ENCODE peak calls at places on chromosomes 3 and 15, in six cellular contexts. Z is gastrocnemius medialis, T is stomach, X is A549, Q is IMR-90, U is GM12892. B is an unnamed sample.

GRCh38 chr3:45026957-45027356 is 854 bp downstream of the CLEC3B start:
- DNase-seq in Z (peak), T (no peak), Q (peak), U (no peak), X (no peak), B (no peak)

GRCh38 chr3:53269888-53270880 is 14.4 kb upstream of the TKT start:
- DNase-seq in X (peak), U (no peak), Z (peak), Q (peak), T (peak), B (peak)

GRCh38 chr3:122481390-122481789 is 33.3 kb downstream of the KPNA1 start:
- DNase-seq in Q (no peak), X (no peak), Z (no peak), U (no peak), T (no peak), B (no peak)

GRCh38 chr3:52026016-52026415 is 30.3 kb upstream of the RPL29 start:
- DNase-seq in Z (peak), Q (no peak), U (no peak), X (no peak), T (no peak), B (no peak)

GRCh38 chr3:57983734-57984518 is 24.3 kb upstream of the FLNB start:
- DNase-seq in X (no peak), Q (peak), U (peak), T (peak), Z (peak), B (no peak)

GRCh38 chr15:26087395-26087794 is 224.3 kb upstream of the ATP10A start:
- DNase-seq in Z (no peak), U (no peak), Q (peak), X (no peak), T (no peak), B (no peak)

GRCh38 chr3:127970966-127971592 is 56.0 kb downstream of the KBTBD12 start:
- DNase-seq in Q (peak), Z (no peak), X (peak), T (no peak), U (no peak), B (peak)

GRCh38 chr3:5205165-5205941 is 17.8 kb downstream of the EDEM1 start:
- DNase-seq in X (no peak), T (no peak), Q (peak), Z (no peak), U (no peak), B (no peak)

GRCh38 chr3:28326458-28326926 is 22.0 kb upstream of the ZCWPW2 start:
- DNase-seq in Z (no peak), Q (peak), T (no peak), X (no peak), U (no peak), B (no peak)

GRCh38 chr3:52244061-52244628 is 1.4 kb upstream of the PPM1M start:
- DNase-seq in U (peak), Z (peak), T (peak), X (no peak), Q (peak), B (no peak)

GRCh38 chr3:122505676-122506075 is 9.1 kb downstream of the KPNA1 start:
- DNase-seq in U (no peak), Z (no peak), X (no peak), Q (no peak), T (no peak), B (no peak)

GRCh38 chr15:68258684-68259083 is 18.9 kb upstream of the FEM1B start:
- DNase-seq in Q (no peak), Z (peak), U (no peak), X (no peak), T (no peak), B (no peak)

GRCh38 chr15:72994778-72995177 is 57.5 kb upstream of the NEO1 start:
- DNase-seq in Z (no peak), X (no peak), U (no peak), Q (no peak), T (peak), B (no peak)

GRCh38 chr3:156448300-156448699 is 106.6 kb downstream of the SSR3 start:
- DNase-seq in X (peak), U (peak), Q (peak), T (no peak), Z (no peak), B (no peak)

GRCh38 chr3:49013738-49014660 is 4.4 kb downstream of the DALRD3 start:
- DNase-seq in X (peak), U (peak), Z (no peak), T (peak), Q (no peak), B (no peak)

GRCh38 chr3:57815034-57815433 is 58.9 kb downstream of the SLMAP start:
- DNase-seq in Q (no peak), Z (no peak), T (no peak), X (no peak), U (no peak), B (no peak)

GRCh38 chr3:8507496-8507895 is 5.9 kb downstream of the LMCD1 start:
- DNase-seq in Z (no peak), U (no peak), X (no peak), T (no peak), Q (no peak), B (no peak)

GRCh38 chr3:182682263-182683229 is 110.8 kb upstream of the ATP11B start:
- DNase-seq in Q (peak), U (peak), Z (no peak), X (peak), T (peak), B (no peak)

GRCh38 chr3:142279965-142280590 is 54.7 kb upstream of the GK5 start:
- DNase-seq in X (peak), U (peak), Q (peak), T (peak), Z (no peak), B (no peak)

GRCh38 chr3:29057326-29057725 is 223.5 kb upstream of the RBMS3 start:
- DNase-seq in Q (peak), T (no peak), Z (no peak), X (no peak), U (no peak), B (no peak)

GRCh38 chr15:64825431-64826294 is at the start of gene PIF1:
- DNase-seq in X (peak), T (peak), Z (peak), Q (peak), U (peak), B (peak)
- TF ChIP-seq POLR2A in X (peak), T (no peak), Z (peak), Q (peak), U (peak), B (peak)

DNA sequence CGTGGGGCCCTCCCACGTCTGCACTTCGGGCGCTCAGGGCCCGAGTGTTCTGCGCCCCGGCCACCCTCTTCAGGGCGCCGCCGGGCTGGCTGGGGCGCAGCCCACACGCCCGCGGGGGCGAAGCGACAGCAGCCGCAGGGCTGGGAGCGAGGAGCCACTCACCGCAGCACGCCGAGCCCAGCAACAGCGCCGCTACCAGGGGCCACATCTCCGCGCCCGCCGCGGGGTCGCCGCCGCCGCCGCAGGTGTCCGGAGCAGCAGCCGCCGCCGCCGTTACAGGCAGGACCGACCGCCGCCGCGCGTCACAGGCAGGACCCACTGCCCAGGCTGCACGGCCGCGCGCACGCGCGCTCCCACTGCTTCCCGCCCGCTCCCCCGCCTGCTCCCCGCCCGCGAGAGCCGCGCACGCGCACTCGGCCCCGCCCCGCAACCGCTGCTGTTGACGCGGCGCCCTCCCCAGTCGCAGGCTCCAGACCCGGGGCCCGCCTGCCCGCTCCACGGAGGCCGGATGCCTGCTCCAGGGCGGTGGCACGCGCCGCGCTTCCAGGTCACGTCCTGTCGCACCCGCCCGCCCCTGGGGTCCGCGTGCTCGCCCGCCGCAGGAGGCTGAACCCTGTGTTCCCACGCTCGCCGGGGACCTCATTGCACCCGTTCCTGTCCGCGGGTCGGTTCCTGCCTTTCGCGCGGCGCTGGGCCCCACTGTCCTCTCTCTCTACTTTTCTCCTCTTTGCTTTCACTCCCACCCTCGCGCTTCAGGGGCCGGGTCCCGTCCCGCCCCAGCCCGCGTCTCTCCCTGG is at the start of gene CD47:
- DNase-seq in U (peak), T (peak), Q (peak), X (peak), Z (peak), B (peak)
- TF ChIP-seq POLR2A in U (peak), T (peak), Q (peak), X (peak), Z (peak), B (peak)

GRCh38 chr3:146160964-146161724 is at the start of gene PLOD2:
- DNase-seq in U (peak), Q (peak), X (peak), Z (peak), T (peak), B (peak)
- TF ChIP-seq POLR2A in U (no peak), Q (peak), X (peak), Z (peak), T (peak), B (no peak)

GRCh38 chr3:193593666-193594025 is 638 bp downstream of the OPA1 start:
- DNase-seq in X (peak), U (peak), T (no peak), Q (peak), Z (no peak), B (no peak)

GRCh38 chr3:193595939-193596487 is 3.0 kb downstream of the OPA1 start:
- DNase-seq in T (no peak), U (no peak), Q (no peak), Z (no peak), X (no peak), B (no peak)

GRCh38 chr3:193594946-193595689 is 2.1 kb downstream of the OPA1 start:
- DNase-seq in T (no peak), Q (peak), X (no peak), U (no peak), Z (no peak), B (no peak)

GRCh38 chr3:193590088-193590856 is 2.7 kb upstream of the OPA1 start:
- DNase-seq in X (no peak), T (no peak), Q (peak), Z (no peak), U (no peak), B (no peak)

GRCh38 chr3:193592841-193593665 is at the start of gene OPA1:
- DNase-seq in Z (peak), T (peak), U (peak), Q (peak), X (peak), B (peak)
- TF ChIP-seq POLR2A in Z (peak), T (peak), U (peak), Q (peak), X (peak), B (peak)

DNA sequence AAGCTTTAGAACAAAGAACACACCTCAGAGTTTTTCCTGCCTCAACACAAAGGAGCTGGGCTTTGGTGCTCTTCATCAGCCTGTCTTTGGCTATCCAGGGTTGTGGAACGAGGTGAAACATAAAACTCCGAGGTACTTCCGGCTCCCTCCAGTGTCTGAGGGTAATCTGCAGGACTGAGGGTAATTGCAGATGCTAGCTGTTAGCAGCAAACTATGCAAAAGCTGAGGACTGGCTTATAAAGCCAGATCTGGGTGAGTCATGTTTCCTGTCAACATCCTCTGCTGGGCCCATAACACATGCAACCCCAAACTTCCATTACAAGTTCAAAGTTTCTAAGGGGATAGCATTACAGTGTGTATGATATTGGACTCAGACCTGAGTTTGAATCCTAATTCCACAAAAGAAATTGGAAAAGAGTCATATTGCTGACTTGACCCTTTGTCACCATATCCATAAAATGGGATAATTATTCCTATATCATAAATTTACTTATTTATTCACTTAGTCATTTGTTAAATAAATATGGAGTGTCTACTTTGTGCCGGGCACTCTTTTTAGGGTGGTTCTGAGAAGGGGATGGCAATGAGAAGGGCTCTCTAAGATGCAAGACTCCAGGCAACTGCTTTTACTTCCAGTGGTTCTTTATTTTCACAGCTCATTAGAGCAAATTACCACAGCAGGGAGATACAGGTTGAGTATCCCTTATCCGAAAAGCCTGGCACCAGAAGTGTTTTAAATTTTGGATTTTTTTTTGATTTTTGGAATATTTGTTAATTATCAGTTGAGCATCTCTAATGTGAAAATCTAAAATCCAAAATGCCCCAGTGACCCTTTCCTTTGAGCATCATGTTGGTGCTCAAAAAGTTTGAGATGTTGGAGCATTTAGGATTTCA is 9.5 kb upstream of the TRIM69 start:
- DNase-seq in T (peak), U (no peak), Q (peak), X (peak), Z (no peak), B (no peak)
- TF ChIP-seq POLR2A in T (no peak), U (peak), Q (peak), X (peak), Z (peak), B (no peak)

GRCh38 chr3:159229161-159229560 is 427.3 kb downstream of the MFSD1 start:
- DNase-seq in X (no peak), T (no peak), U (no peak), Z (no peak), Q (no peak), B (no peak)

GRCh38 chr3:159234306-159234705 is 432.5 kb downstream of the MFSD1 start:
- DNase-seq in X (no peak), Q (no peak), T (no peak), Z (no peak), U (no peak), B (no peak)

GRCh38 chr3:159233734-159234133 is 431.9 kb downstream of the MFSD1 start:
- DNase-seq in Q (no peak), T (no peak), X (no peak), Z (no peak), U (no peak), B (no peak)

GRCh38 chr3:159236306-159236705 is 434.5 kb downstream of the MFSD1 start:
- DNase-seq in U (no peak), T (no peak), Z (no peak), X (no peak), Q (no peak), B (no peak)

DNA sequence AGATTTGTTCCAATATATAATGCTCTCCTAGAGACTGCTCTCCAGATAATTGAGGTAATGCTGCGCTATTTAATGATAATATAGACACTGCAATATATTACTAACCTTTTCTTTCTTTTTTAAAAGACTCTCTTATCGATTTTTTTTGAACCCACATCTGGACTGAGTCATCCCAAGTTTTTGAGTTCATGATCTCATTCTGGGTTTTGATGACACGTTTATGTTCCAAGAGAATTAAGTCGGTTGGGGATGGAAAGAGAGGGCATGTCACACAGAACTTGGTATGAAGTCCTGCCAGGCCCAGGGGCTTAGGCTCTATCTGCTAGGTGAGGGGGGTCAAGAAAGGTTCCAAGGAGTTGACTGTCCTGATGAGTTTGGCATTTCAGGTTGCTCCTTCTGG is 431.1 kb downstream of the MFSD1 start:
- DNase-seq in Q (no peak), X (no peak), Z (no peak), T (no peak), U (no peak), B (no peak)
- TF ChIP-seq POLR2A in Q (no peak), X (no peak), Z (no peak), T (no peak), U (no peak), B (no peak)

GRCh38 chr3:129439817-129440647 is at the start of the genes IFT122 and MBD4:
- DNase-seq in Z (peak), Q (peak), T (peak), X (peak), U (peak), B (peak)
- TF ChIP-seq POLR2A in Z (peak), Q (peak), T (peak), X (peak), U (peak), B (peak)

GRCh38 chr3:30637310-30638227 is 31.2 kb downstream of the TGFBR2 start:
- DNase-seq in Q (no peak), T (no peak), X (no peak), U (no peak), Z (no peak), B (no peak)
- TF ChIP-seq POLR2A in Q (no peak), T (no peak), X (no peak), U (no peak), Z (no peak), B (no peak)

DNA sequence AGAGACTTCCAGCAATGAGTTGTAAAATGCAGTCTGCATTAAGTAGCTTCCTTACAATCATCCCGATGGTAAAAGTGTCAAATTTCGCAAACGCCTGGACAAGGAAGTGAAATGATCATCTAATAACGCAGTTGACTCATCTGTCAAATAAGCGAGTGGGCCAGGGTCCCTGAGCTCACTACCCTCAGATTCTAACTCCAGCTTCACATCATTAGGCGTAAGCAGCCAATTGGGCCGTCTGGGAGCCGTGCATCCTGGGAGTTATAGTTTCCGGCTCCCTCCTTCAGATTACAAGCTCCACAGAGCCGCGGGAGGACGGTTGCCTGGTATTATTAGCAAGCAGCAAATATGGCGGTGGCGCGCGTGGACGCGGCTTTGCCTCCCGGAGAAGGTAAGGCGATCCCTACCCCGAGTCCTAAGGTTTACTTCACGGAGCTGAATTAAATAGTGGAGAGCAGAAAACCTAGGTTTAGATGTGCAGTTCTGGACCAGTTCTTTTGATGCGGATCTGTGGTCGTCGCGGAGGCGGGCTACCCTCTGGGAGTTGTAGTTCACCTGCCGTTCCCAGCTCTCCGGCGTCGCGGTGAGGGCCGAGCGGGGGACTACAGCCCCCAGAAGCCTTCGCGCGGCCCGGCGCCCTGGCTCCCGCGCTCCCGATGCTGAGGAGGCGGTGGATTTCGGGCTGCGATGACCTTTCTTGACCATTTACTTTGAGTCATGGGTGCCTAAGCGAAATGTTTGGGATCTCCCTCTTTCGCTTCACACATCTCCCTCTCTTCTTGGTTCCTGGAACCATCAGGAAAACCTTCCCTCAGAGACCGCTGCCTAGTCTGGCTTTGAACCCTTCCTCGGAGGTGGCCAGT is at the start of gene CEP97:
- DNase-seq in Q (peak), Z (peak), U (peak), X (peak), T (peak), B (peak)
- TF ChIP-seq POLR2A in Q (no peak), Z (peak), U (peak), X (peak), T (no peak), B (no peak)

B was measured in breast epithelium.